ENCODE peak calls at places on chromosomes 6 and 20, in seven cellular contexts. G is brain microvascular endothelial cell; B is HCT116; J is fibroblast of mammary gland; Y is adrenal gland; Z is CD8-positive, alpha-beta T cell; V is ovary. F is an unnamed sample.

GRCh38 chr6:83442752-83443151 is 11.9 kb upstream of the ME1 start:
- DNase-seq in Z (no peak), V (no peak), B (no peak), Y (no peak), J (peak; percentile 27), G (no peak), F (no peak)

GRCh38 chr6:133236898-133237297 is 4.3 kb upstream of the EYA4 start:
- DNase-seq in J (peak; percentile 66), Z (no peak), B (no peak), Y (no peak), G (no peak), V (no peak), F (no peak)

GRCh38 chr20:11059659-11060058 is 385.9 kb upstream of the JAG1 start:
- DNase-seq in J (no peak), Z (no peak), Y (no peak), B (no peak), V (no peak), G (no peak), F (no peak)

GRCh38 chr20:50478162-50479036 is 31.8 kb upstream of the PTPN1 start:
- DNase-seq in J (peak; percentile 68), V (peak; percentile 39), Z (peak; percentile 77), G (peak; percentile 45), B (peak; percentile 47), Y (peak; percentile 65), F (no peak)

GRCh38 chr6:116783852-116784251 is 18.3 kb upstream of the FAM162B start:
- DNase-seq in Y (no peak), G (no peak), J (peak; percentile 28), B (no peak), Z (no peak), V (no peak), F (no peak)

GRCh38 chr6:128569737-128570438 is 49.5 kb upstream of the PTPRK start:
- DNase-seq in V (no peak), J (peak; percentile 90), B (peak; percentile 54), G (peak; percentile 69), Z (no peak), Y (no peak), F (no peak)

GRCh38 chr6:3708540-3708939 is 43.0 kb downstream of the PXDC1 start:
- DNase-seq in V (no peak), J (no peak), Z (no peak), Y (no peak), B (no peak), G (no peak), F (no peak)

GRCh38 chr6:116847234-116847633 is 18.4 kb upstream of the GPRC6A start:
- DNase-seq in Z (no peak), V (no peak), J (peak; percentile 52), Y (no peak), G (no peak), B (peak; percentile 35), F (peak; percentile 27)

GRCh38 chr20:20452254-20452676 is 84.4 kb downstream of the INSM1 start:
- DNase-seq in Y (peak; percentile 36), V (peak; percentile 27), Z (peak; percentile 57), J (peak; percentile 76), G (peak; percentile 46), B (no peak), F (no peak)

GRCh38 chr6:38432479-38432878 is 207.2 kb downstream of the BTBD9 start:
- DNase-seq in J (peak; percentile 57), G (peak; percentile 38), V (no peak), B (no peak), Y (no peak), Z (no peak), F (no peak)

GRCh38 chr6:116217069-116217468 is 36.8 kb downstream of the TSPYL4 start:
- DNase-seq in V (no peak), Z (no peak), G (no peak), J (peak; percentile 54), Y (no peak), B (peak; percentile 24), F (no peak)

GRCh38 chr20:51861726-51862466 is 59.6 kb upstream of the SALL4 start:
- DNase-seq in B (no peak), Y (no peak), Z (no peak), J (no peak), G (peak; percentile 78), V (no peak), F (no peak)

GRCh38 chr6:7805828-7806227 is 79.9 kb downstream of the BMP6 start:
- DNase-seq in Z (no peak), B (no peak), J (no peak), G (no peak), Y (no peak), V (no peak), F (no peak)

GRCh38 chr20:48990467-48990866 is 55.6 kb upstream of the CSE1L start:
- DNase-seq in Z (no peak), V (no peak), Y (no peak), J (no peak), B (no peak), G (no peak), F (no peak)

GRCh38 chr20:13221673-13222318 is 722 bp downstream of the ISM1 start:
- DNase-seq in Z (peak; percentile 52), G (peak; percentile 37), V (no peak), Y (peak; percentile 39), B (peak; percentile 13), J (peak; percentile 50), F (peak; percentile 18)

GRCh38 chr6:143652840-143653239 is 24.9 kb upstream of the PHACTR2 start:
- DNase-seq in Y (no peak), G (no peak), Z (no peak), V (no peak), J (no peak), B (no peak), F (no peak)

GRCh38 chr20:62985089-62985778 is 21.5 kb downstream of the BHLHE23 start:
- DNase-seq in J (no peak), G (no peak), Z (no peak), V (no peak), Y (no peak), B (no peak), F (no peak)

GRCh38 chr6:28446818-28447511 is 3.7 kb upstream of the ZSCAN23 start:
- DNase-seq in V (no peak), J (peak; percentile 4), Z (no peak), B (no peak), Y (no peak), G (peak; percentile 3), F (no peak)

GRCh38 chr6:13228264-13229204 is 99.8 kb downstream of the TBC1D7 start:
- DNase-seq in Z (no peak), Y (no peak), B (no peak), G (no peak), J (no peak), V (no peak), F (no peak)

GRCh38 chr6:101404767-101405166 is 11.3 kb downstream of the GRIK2 start:
- DNase-seq in G (no peak), B (no peak), J (no peak), Y (no peak), Z (no peak), V (no peak), F (no peak)

GRCh38 chr6:23633986-23634385 is 492.0 kb upstream of the NRSN1 start:
- DNase-seq in Y (no peak), V (no peak), J (no peak), G (no peak), B (no peak), Z (no peak), F (no peak)

GRCh38 chr6:119966484-119966883 is 616.9 kb upstream of the MAN1A1 start:
- DNase-seq in Z (no peak), G (no peak), B (no peak), V (no peak), Y (no peak), J (no peak), F (no peak)

GRCh38 chr6:101845172-101845571 is 451.7 kb downstream of the GRIK2 start:
- DNase-seq in Y (no peak), G (no peak), V (no peak), J (no peak), B (no peak), Z (no peak), F (no peak)

GRCh38 chr6:50819906-50820589 is 1.4 kb downstream of the TFAP2B start:
- DNase-seq in Z (no peak), J (no peak), B (no peak), G (no peak), Y (no peak), V (no peak), F (no peak)

GRCh38 chr20:35206802-35207201 is 19.7 kb upstream of the MMP24 start:
- DNase-seq in G (no peak), Z (no peak), B (no peak), V (no peak), Y (no peak), J (no peak), F (no peak)

DNA sequence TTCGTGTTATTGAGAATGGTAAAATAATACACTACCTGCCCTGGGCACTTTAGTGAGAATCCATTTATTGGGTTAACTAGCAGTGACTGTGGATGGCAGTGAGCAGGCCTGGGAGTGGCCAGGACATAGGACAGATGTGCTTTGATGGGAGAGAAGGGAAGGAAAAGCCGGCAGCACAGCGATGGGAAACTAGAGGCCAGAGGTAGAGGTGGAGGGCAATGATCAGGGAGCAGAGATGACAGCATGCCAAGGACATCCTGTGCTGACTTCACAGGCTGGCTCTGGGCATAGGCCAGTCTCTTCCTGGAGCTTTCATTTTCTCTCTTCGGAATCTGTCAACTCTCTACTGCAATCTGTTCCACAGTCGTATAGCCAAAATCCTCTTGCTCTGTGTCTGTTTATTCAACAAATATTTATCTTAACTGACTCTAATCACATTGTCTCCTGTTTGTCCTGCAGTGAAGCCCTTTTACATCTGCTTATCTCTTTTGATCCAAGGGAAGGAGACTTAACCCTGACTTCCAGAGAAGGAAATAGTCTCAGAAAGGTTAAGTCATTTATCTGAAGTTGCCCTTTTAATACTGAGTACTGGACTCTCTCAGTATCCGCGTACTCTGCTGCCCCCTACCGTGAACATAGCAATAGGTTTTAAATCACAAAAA is 18.4 kb upstream of the MMP24 start:
- DNase-seq in V (peak; percentile 88), Z (peak; percentile 78), B (peak; percentile 64), Y (peak; percentile 85), G (peak; percentile 77), J (peak; percentile 84), F (peak; percentile 93)
- H3K4me3 ChIP-seq in V (no peak overlapping the region), Z (no peak overlapping the region), B (no peak overlapping the region), Y (peak overlapping the region; percentile 19), G (no peak overlapping the region), J (no peak overlapping the region), F (no peak overlapping the region)

GRCh38 chr20:9889270-9889981 is 50.5 kb upstream of the PAK5 start:
- DNase-seq in J (no peak), G (no peak), Y (no peak), B (no peak), Z (no peak), V (no peak), F (no peak)
- H3K4me3 ChIP-seq in J (no peak overlapping the region), G (no peak overlapping the region), Y (no peak overlapping the region), B (no peak overlapping the region), Z (no peak overlapping the region), V (no peak overlapping the region), F (no peak overlapping the region)

GRCh38 chr6:121544691-121545090 is 109.2 kb downstream of the GJA1 start:
- DNase-seq in V (no peak), Z (no peak), B (no peak), G (no peak), J (peak; percentile 42), Y (no peak), F (no peak)
- H3K4me3 ChIP-seq in V (no peak overlapping the region), Z (no peak overlapping the region), B (no peak overlapping the region), G (no peak overlapping the region), J (no peak overlapping the region), Y (no peak overlapping the region), F (no peak overlapping the region)

DNA sequence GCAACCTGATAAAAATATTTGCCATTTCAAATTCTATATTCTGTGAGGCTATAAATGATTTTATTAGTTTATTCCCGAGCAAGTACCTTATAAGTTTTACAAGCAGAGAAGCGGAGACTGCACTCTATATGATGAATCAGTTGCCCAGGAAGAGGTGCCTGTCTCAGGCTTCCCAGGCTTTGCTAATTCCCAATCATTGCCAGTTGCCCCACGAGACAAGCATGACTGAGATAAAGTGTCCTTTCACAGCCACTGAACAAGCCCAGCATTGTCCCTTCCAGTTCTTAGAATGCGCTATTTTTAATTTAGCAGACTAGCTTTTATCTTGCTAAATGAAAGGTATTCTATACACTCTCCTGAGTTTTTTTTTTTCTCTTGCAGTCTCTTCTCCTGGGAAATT is 260.7 kb downstream of the ALDH8A1 start:
- DNase-seq in V (no peak), B (no peak), Z (no peak), J (no peak), Y (no peak), G (no peak), F (no peak)
- H3K4me3 ChIP-seq in V (no peak overlapping the region), B (no peak overlapping the region), Z (no peak overlapping the region), J (no peak overlapping the region), Y (no peak overlapping the region), G (no peak overlapping the region), F (no peak overlapping the region)

F was measured in LNCaP clone FGC.